ENCODE peak calls at places on chromosomes 12 and 14, in nine cellular contexts. N is neural crest cell; Y is upper lobe of right lung; A is naive thymus-derived CD8-positive, alpha-beta T cell; X is NCI-H460; Z is NCI-H2171; H is psoas muscle; B is ureter; C is dorsolateral prefrontal cortex. V is an unnamed sample.

GRCh38 chr12:56300644-56301464 is 724 bp upstream of the CS start:
- DNase-seq in A (no peak), C (no peak), N (no peak), B (no peak), Z (peak), Y (no peak), X (no peak), H (no peak), V (no peak)

GRCh38 chr12:43896496-43896895 is 60.6 kb downstream of the TMEM117 start:
- DNase-seq in X (no peak), Y (no peak), C (no peak), N (no peak), H (no peak), B (no peak), Z (no peak), A (no peak), V (no peak)

GRCh38 chr12:50529345-50529744 is 24.6 kb downstream of the DIP2B start:
- DNase-seq in C (no peak), B (no peak), Z (no peak), A (no peak), X (no peak), Y (no peak), N (no peak), H (no peak), V (no peak)

GRCh38 chr12:26523708-26524150 is 309.3 kb downstream of the ITPR2 start:
- DNase-seq in B (peak), A (no peak), Z (peak), H (peak), N (no peak), X (peak), C (peak), Y (peak), V (peak)

GRCh38 chr12:47950856-47951468 is 12.4 kb upstream of the TMEM106C start:
- DNase-seq in N (no peak), B (no peak), Z (no peak), C (no peak), A (no peak), H (no peak), Y (no peak), X (no peak), V (no peak)

GRCh38 chr14:104827173-104828055 is 26.5 kb downstream of the ZBTB42 start:
- DNase-seq in H (no peak), Z (peak), B (no peak), A (peak), N (peak), C (no peak), X (peak), Y (peak), V (no peak)

GRCh38 chr12:87813476-87814234 is 215.5 kb downstream of the C12orf50 start:
- DNase-seq in A (no peak), X (no peak), Y (no peak), H (no peak), Z (no peak), N (no peak), B (no peak), C (no peak), V (no peak)

GRCh38 chr12:47636908-47637780 is 68.7 kb downstream of the RPAP3 start:
- DNase-seq in H (no peak), C (no peak), Z (peak), Y (peak), N (peak), B (no peak), A (peak), X (peak), V (peak)

GRCh38 chr14:68076451-68076850 is 256.9 kb downstream of the RAD51B start:
- DNase-seq in C (no peak), A (no peak), N (no peak), H (no peak), Z (no peak), B (no peak), Y (no peak), X (no peak), V (no peak)

GRCh38 chr12:24425601-24425970 is 476.1 kb upstream of the SOX5 start:
- DNase-seq in N (no peak), B (no peak), Y (no peak), C (no peak), X (no peak), Z (no peak), A (no peak), H (no peak), V (no peak)

GRCh38 chr14:89588840-89589296 is 171.8 kb upstream of the FOXN3 start:
- DNase-seq in X (no peak), C (no peak), B (no peak), H (no peak), Y (no peak), Z (no peak), N (no peak), A (no peak), V (no peak)

GRCh38 chr12:12336049-12336411 is 14.0 kb downstream of the MANSC1 start:
- DNase-seq in B (no peak), X (no peak), A (no peak), Y (no peak), Z (no peak), H (no peak), C (no peak), N (no peak), V (no peak)

GRCh38 chr14:77409131-77409533 is 14.2 kb downstream of the NOXRED1 start:
- DNase-seq in N (no peak), C (no peak), X (no peak), Y (no peak), A (no peak), H (no peak), B (no peak), Z (no peak), V (no peak)

GRCh38 chr14:34498684-34499412 is 36.8 kb upstream of the SPTSSA start:
- DNase-seq in A (no peak), H (no peak), Z (no peak), N (no peak), B (no peak), Y (no peak), C (no peak), X (peak), V (no peak)